ENCODE peak calls at places on chromosomes 1 and 21, in ten cellular contexts. One of them, this sample, is unnamed.

GRCh38 chr1:111621050-111621449 is 1.5 kb downstream of the RAP1A start:
- DNase-seq in immature natural killer cell: peak; percentile 15
- DNase-seq in fibroblast of the aortic adventitia: peak; percentile 13
- DNase-seq in NCI-H1105: no peak
- DNase-seq in fibroblast of the conjunctiva: no peak
- DNase-seq in adrenal gland: no peak
- DNase-seq in G401: no peak
- DNase-seq in T-helper 1 cell: no peak
- DNase-seq in GM20000: peak; percentile 44
- DNase-seq in aorta: no peak
- DNase-seq in this sample: no peak

GRCh38 chr21:29098156-29098555 is 24.7 kb upstream of the CCT8 start:
- DNase-seq in fibroblast of the aortic adventitia: peak; percentile 57
- DNase-seq in aorta: no peak
- DNase-seq in fibroblast of the conjunctiva: no peak
- DNase-seq in immature natural killer cell: no peak
- DNase-seq in GM20000: no peak
- DNase-seq in G401: no peak
- DNase-seq in T-helper 1 cell: no peak
- DNase-seq in NCI-H1105: no peak
- DNase-seq in adrenal gland: no peak
- DNase-seq in this sample: no peak

GRCh38 chr1:214445201-214445600 is 106.2 kb downstream of the PTPN14 start:
- DNase-seq in aorta: no peak
- DNase-seq in immature natural killer cell: no peak
- DNase-seq in GM20000: no peak
- DNase-seq in fibroblast of the conjunctiva: no peak
- DNase-seq in fibroblast of the aortic adventitia: no peak
- DNase-seq in adrenal gland: no peak
- DNase-seq in T-helper 1 cell: no peak
- DNase-seq in G401: no peak
- DNase-seq in NCI-H1105: no peak
- DNase-seq in this sample: no peak

GRCh38 chr1:39331647-39332046 is 127.2 kb downstream of the MACF1 start:
- DNase-seq in GM20000: no peak
- DNase-seq in NCI-H1105: no peak
- DNase-seq in immature natural killer cell: no peak
- DNase-seq in fibroblast of the conjunctiva: no peak
- DNase-seq in adrenal gland: no peak
- DNase-seq in aorta: no peak
- DNase-seq in G401: no peak
- DNase-seq in fibroblast of the aortic adventitia: no peak
- DNase-seq in T-helper 1 cell: no peak
- DNase-seq in this sample: no peak

GRCh38 chr1:52551476-52552235 is 1.2 kb downstream of the TUT4 start:
- DNase-seq in fibroblast of the aortic adventitia: peak; percentile 61
- DNase-seq in T-helper 1 cell: peak; percentile 23
- DNase-seq in GM20000: no peak
- DNase-seq in G401: peak; percentile 43
- DNase-seq in NCI-H1105: no peak
- DNase-seq in aorta: no peak
- DNase-seq in fibroblast of the conjunctiva: no peak
- DNase-seq in immature natural killer cell: peak; percentile 32
- DNase-seq in adrenal gland: no peak
- DNase-seq in this sample: no peak

GRCh38 chr1:31196685-31197084 is 43.0 kb downstream of the NKAIN1 start:
- DNase-seq in immature natural killer cell: no peak
- DNase-seq in fibroblast of the aortic adventitia: peak; percentile 77
- DNase-seq in fibroblast of the conjunctiva: no peak
- DNase-seq in T-helper 1 cell: no peak
- DNase-seq in GM20000: no peak
- DNase-seq in aorta: no peak
- DNase-seq in adrenal gland: peak; percentile 95
- DNase-seq in G401: peak; percentile 51
- DNase-seq in NCI-H1105: no peak
- DNase-seq in this sample: no peak

GRCh38 chr1:7621334-7622219 is 149.5 kb upstream of the VAMP3 start:
- DNase-seq in GM20000: no peak
- DNase-seq in aorta: peak; percentile 10
- DNase-seq in G401: no peak
- DNase-seq in adrenal gland: no peak
- DNase-seq in T-helper 1 cell: no peak
- DNase-seq in fibroblast of the conjunctiva: no peak
- DNase-seq in fibroblast of the aortic adventitia: no peak
- DNase-seq in NCI-H1105: no peak
- DNase-seq in immature natural killer cell: no peak
- DNase-seq in this sample: no peak

GRCh38 chr1:65812065-65812464 is 19.4 kb downstream of the PDE4B start:
- DNase-seq in fibroblast of the aortic adventitia: peak; percentile 78
- DNase-seq in aorta: peak; percentile 58
- DNase-seq in adrenal gland: peak; percentile 75
- DNase-seq in GM20000: peak; percentile 78
- DNase-seq in fibroblast of the conjunctiva: peak; percentile 82
- DNase-seq in NCI-H1105: peak; percentile 54
- DNase-seq in G401: peak; percentile 66
- DNase-seq in T-helper 1 cell: no peak
- DNase-seq in immature natural killer cell: peak; percentile 1
- DNase-seq in this sample: no peak

GRCh38 chr21:44378646-44379581 is 25.5 kb downstream of the TRPM2 start:
- DNase-seq in aorta: peak; percentile 31
- DNase-seq in NCI-H1105: no peak
- DNase-seq in G401: no peak
- DNase-seq in fibroblast of the conjunctiva: no peak
- DNase-seq in adrenal gland: peak; percentile 31
- DNase-seq in immature natural killer cell: no peak
- DNase-seq in GM20000: no peak
- DNase-seq in fibroblast of the aortic adventitia: no peak
- DNase-seq in T-helper 1 cell: no peak
- DNase-seq in this sample: no peak

GRCh38 chr1:209335090-209335692 is 248.3 kb upstream of the CAMK1G start:
- DNase-seq in aorta: no peak
- DNase-seq in G401: peak; percentile 35
- DNase-seq in fibroblast of the conjunctiva: no peak
- DNase-seq in immature natural killer cell: no peak
- DNase-seq in T-helper 1 cell: no peak
- DNase-seq in fibroblast of the aortic adventitia: peak; percentile 23
- DNase-seq in NCI-H1105: peak; percentile 13
- DNase-seq in GM20000: peak; percentile 45
- DNase-seq in adrenal gland: peak; percentile 66
- DNase-seq in this sample: peak; percentile 71

GRCh38 chr1:53341961-53342707 is 14.3 kb upstream of the LRP8 start:
- DNase-seq in G401: no peak
- DNase-seq in aorta: peak; percentile 26
- DNase-seq in fibroblast of the conjunctiva: no peak
- DNase-seq in adrenal gland: peak; percentile 11
- DNase-seq in immature natural killer cell: no peak
- DNase-seq in GM20000: no peak
- DNase-seq in T-helper 1 cell: no peak
- DNase-seq in NCI-H1105: no peak
- DNase-seq in fibroblast of the aortic adventitia: no peak
- DNase-seq in this sample: no peak

GRCh38 chr1:79322511-79323027 is 316.0 kb upstream of the ADGRL4 start:
- DNase-seq in fibroblast of the conjunctiva: peak; percentile 10
- DNase-seq in immature natural killer cell: no peak
- DNase-seq in adrenal gland: no peak
- DNase-seq in NCI-H1105: no peak
- DNase-seq in T-helper 1 cell: no peak
- DNase-seq in aorta: no peak
- DNase-seq in G401: no peak
- DNase-seq in GM20000: no peak
- DNase-seq in fibroblast of the aortic adventitia: peak; percentile 46
- DNase-seq in this sample: no peak

GRCh38 chr1:26890467-26890796 is 349 bp upstream of the GPN2 start:
- DNase-seq in adrenal gland: no peak
- DNase-seq in GM20000: no peak
- DNase-seq in fibroblast of the aortic adventitia: no peak
- DNase-seq in fibroblast of the conjunctiva: no peak
- DNase-seq in G401: no peak
- DNase-seq in T-helper 1 cell: no peak
- DNase-seq in NCI-H1105: no peak
- DNase-seq in aorta: no peak
- DNase-seq in immature natural killer cell: no peak
- DNase-seq in this sample: no peak

GRCh38 chr1:62038594-62039284 is 155.9 kb upstream of the L1TD1 start:
- DNase-seq in NCI-H1105: no peak
- DNase-seq in T-helper 1 cell: no peak
- DNase-seq in GM20000: no peak
- DNase-seq in adrenal gland: no peak
- DNase-seq in fibroblast of the conjunctiva: no peak
- DNase-seq in immature natural killer cell: no peak
- DNase-seq in aorta: no peak
- DNase-seq in fibroblast of the aortic adventitia: no peak
- DNase-seq in G401: no peak
- DNase-seq in this sample: peak; percentile 52

GRCh38 chr1:245809361-245809760 is 654.6 kb downstream of the KIF26B start:
- DNase-seq in NCI-H1105: no peak
- DNase-seq in fibroblast of the aortic adventitia: no peak
- DNase-seq in T-helper 1 cell: no peak
- DNase-seq in fibroblast of the conjunctiva: no peak
- DNase-seq in adrenal gland: no peak
- DNase-seq in GM20000: no peak
- DNase-seq in G401: peak; percentile 21
- DNase-seq in immature natural killer cell: no peak
- DNase-seq in aorta: no peak
- DNase-seq in this sample: no peak

GRCh38 chr1:36764796-36765195 is 269.5 kb downstream of the GRIK3 start:
- DNase-seq in adrenal gland: no peak
- DNase-seq in aorta: no peak
- DNase-seq in T-helper 1 cell: no peak
- DNase-seq in GM20000: no peak
- DNase-seq in fibroblast of the aortic adventitia: no peak
- DNase-seq in fibroblast of the conjunctiva: no peak
- DNase-seq in G401: no peak
- DNase-seq in NCI-H1105: no peak
- DNase-seq in immature natural killer cell: no peak
- DNase-seq in this sample: no peak

GRCh38 chr1:183634429-183635065 is 1.0 kb downstream of the ARPC5 start:
- DNase-seq in NCI-H1105: no peak
- DNase-seq in fibroblast of the aortic adventitia: no peak
- DNase-seq in GM20000: peak; percentile 25
- DNase-seq in fibroblast of the conjunctiva: no peak
- DNase-seq in G401: no peak
- DNase-seq in adrenal gland: no peak
- DNase-seq in aorta: no peak
- DNase-seq in immature natural killer cell: no peak
- DNase-seq in T-helper 1 cell: no peak
- DNase-seq in this sample: no peak

GRCh38 chr1:223531742-223532341 is 133.7 kb downstream of the CAPN8 start:
- DNase-seq in GM20000: peak; percentile 39
- DNase-seq in adrenal gland: peak; percentile 84
- DNase-seq in fibroblast of the aortic adventitia: peak; percentile 35
- DNase-seq in NCI-H1105: peak; percentile 7
- DNase-seq in G401: peak; percentile 51
- DNase-seq in aorta: peak; percentile 55
- DNase-seq in immature natural killer cell: peak; percentile 7
- DNase-seq in T-helper 1 cell: peak; percentile 27
- DNase-seq in fibroblast of the conjunctiva: peak; percentile 2
- DNase-seq in this sample: peak; percentile 82

GRCh38 chr1:7341145-7341900 is 429.8 kb upstream of the VAMP3 start:
- DNase-seq in T-helper 1 cell: no peak
- DNase-seq in fibroblast of the aortic adventitia: peak; percentile 56
- DNase-seq in adrenal gland: peak; percentile 64
- DNase-seq in immature natural killer cell: no peak
- DNase-seq in GM20000: no peak
- DNase-seq in fibroblast of the conjunctiva: no peak
- DNase-seq in NCI-H1105: peak; percentile 22
- DNase-seq in G401: peak; percentile 59
- DNase-seq in aorta: no peak
- DNase-seq in this sample: no peak

GRCh38 chr1:28921286-28921869 is 7.0 kb downstream of the EPB41 start:
- DNase-seq in GM20000: no peak
- DNase-seq in fibroblast of the conjunctiva: no peak
- DNase-seq in G401: peak; percentile 86
- DNase-seq in T-helper 1 cell: no peak
- DNase-seq in adrenal gland: no peak
- DNase-seq in aorta: no peak
- DNase-seq in immature natural killer cell: no peak
- DNase-seq in fibroblast of the aortic adventitia: no peak
- DNase-seq in NCI-H1105: no peak
- DNase-seq in this sample: no peak

GRCh38 chr1:183368213-183369108 is 49.7 kb downstream of the NMNAT2 start:
- DNase-seq in G401: peak; percentile 48
- DNase-seq in fibroblast of the aortic adventitia: no peak
- DNase-seq in fibroblast of the conjunctiva: no peak
- DNase-seq in T-helper 1 cell: no peak
- DNase-seq in NCI-H1105: no peak
- DNase-seq in immature natural killer cell: no peak
- DNase-seq in aorta: no peak
- DNase-seq in GM20000: no peak
- DNase-seq in adrenal gland: no peak
- DNase-seq in this sample: no peak

This sample was measured in HEK293T.